ENCODE peak calls at places on chromosome 17, in eight cellular contexts. C, F, S, G, J, O, B and R are unnamed samples.

GRCh38 chr17:41301204-41301790 is 1.4 kb downstream of the KRTAP29-1 start:
- DNase-seq in S (no peak), O (no peak), J (no peak), B (no peak), C (no peak), G (no peak), F (peak; percentile 87), R (no peak)

GRCh38 chr17:6591599-6592158 is 35.3 kb upstream of the PITPNM3 start:
- DNase-seq in S (no peak), F (peak; percentile 94), C (peak; percentile 85), J (no peak), O (peak; percentile 60), B (no peak), G (no peak), R (peak; percentile 29)

GRCh38 chr17:57707892-57708291 is 37.2 kb downstream of the CCDC182 start:
- DNase-seq in C (no peak), S (no peak), F (no peak), B (no peak), O (no peak), J (no peak), G (peak; percentile 40), R (no peak)

GRCh38 chr17:76446449-76447231 is 6.3 kb downstream of the UBE2O start:
- DNase-seq in S (no peak), O (peak; percentile 78), G (no peak), F (peak; percentile 96), B (no peak), C (peak; percentile 78), J (peak; percentile 71), R (peak; percentile 88)

GRCh38 chr17:20191066-20191465 is 181.9 kb downstream of the SPECC1 start:
- DNase-seq in S (no peak), G (no peak), J (no peak), B (no peak), C (peak; percentile 91), F (peak; percentile 95), O (peak; percentile 78), R (peak; percentile 59)

GRCh38 chr17:64384253-64385186 is 6.1 kb downstream of the PECAM1 start:
- DNase-seq in C (peak; percentile 55), O (peak; percentile 19), G (no peak), B (no peak), J (no peak), S (no peak), F (no peak), R (peak; percentile 87)

GRCh38 chr17:32610027-32610650 is 123.3 kb downstream of the CDK5R1 start:
- DNase-seq in F (no peak), B (no peak), S (no peak), O (no peak), C (no peak), G (peak; percentile 24), J (no peak), R (no peak)

GRCh38 chr17:79009397-79010303 is at the start of gene CANT1:
- DNase-seq in C (peak; percentile 85), S (peak; percentile 83), O (peak; percentile 83), F (peak; percentile 57), J (peak; percentile 96), G (peak; percentile 87), B (peak; percentile 51), R (peak; percentile 95)

GRCh38 chr17:7213895-7214299 is 5.7 kb downstream of the DLG4 start:
- DNase-seq in S (peak; percentile 72), B (no peak), C (peak; percentile 79), O (peak; percentile 69), G (peak; percentile 100), J (peak; percentile 74), F (peak; percentile 69), R (peak; percentile 80)

GRCh38 chr17:27464431-27464830 is 8.2 kb downstream of the KSR1 start:
- DNase-seq in C (no peak), G (no peak), S (no peak), B (no peak), F (no peak), O (no peak), J (no peak), R (no peak)

GRCh38 chr17:27578718-27579085 is 52.3 kb upstream of the LGALS9 start:
- DNase-seq in C (peak; percentile 49), S (no peak), O (peak; percentile 37), J (no peak), G (no peak), B (no peak), F (peak; percentile 26), R (peak; percentile 78)

GRCh38 chr17:78993241-78993956 is 13.7 kb upstream of the LGALS3BP start:
- DNase-seq in S (peak; percentile 44), O (peak; percentile 57), G (peak; percentile 48), J (peak; percentile 69), C (peak; percentile 47), F (peak; percentile 31), B (no peak), R (peak; percentile 53)